ENCODE peak calls at places on chromosomes 4 and X, in eight cellular contexts. P is choroid plexus epithelial cell; U is A549; J is stimulated activated CD4-positive, alpha-beta T cell treated with anti-CD3 and anti-CD28 coated beads, Interleukin-15, amount 100 ng/mL, for 48 hours; T is endothelial cell; W is GM04504; Z is fibroblast of lung; X is NCI-H1092. O is an unnamed sample.

GRCh38 chr4:120886183-120886582 is 36.3 kb downstream of the PRDM5 start:
- DNase-seq in P (no peak), U (no peak), J (no peak), T (no peak), W (no peak), Z (no peak), X (no peak), O (no peak)

GRCh38 chrX:154320406-154320805 is 24.8 kb downstream of the TKTL1 start:
- DNase-seq in P (no peak), U (no peak), J (no peak), T (no peak), W (no peak), Z (no peak), X (no peak), O (no peak)

GRCh38 chr4:5517372-5517771 is 191.0 kb downstream of the EVC2 start:
- DNase-seq in P (peak), U (no peak), J (no peak), T (no peak), W (no peak), Z (no peak), X (no peak), O (no peak)

GRCh38 chr4:141636077-141636770 is at the start of gene IL15:
- DNase-seq in P (peak), U (peak), J (peak), T (peak), W (peak), Z (peak), X (no peak), O (peak)

GRCh38 chrX:129932792-129933321 is 26.9 kb downstream of the UTP14A start:
- DNase-seq in P (no peak), U (peak), J (no peak), T (peak), W (no peak), Z (no peak), X (no peak), O (no peak)

GRCh38 chrX:11564546-11564945 is 101.2 kb downstream of the ARHGAP6 start:
- DNase-seq in P (no peak), U (no peak), J (no peak), T (no peak), W (no peak), Z (peak), X (no peak), O (no peak)

GRCh38 chr4:158649111-158649680 is 22.5 kb downstream of the C4orf46 start:
- DNase-seq in P (no peak), U (no peak), J (no peak), T (no peak), W (no peak), Z (no peak), X (no peak), O (no peak)

GRCh38 chrX:30561191-30561590 is 16.4 kb downstream of the TASL start:
- DNase-seq in P (no peak), U (no peak), J (no peak), T (no peak), W (no peak), Z (peak), X (no peak), O (no peak)

GRCh38 chrX:24396930-24397277 is 36.5 kb downstream of the SUPT20HL1 start:
- DNase-seq in P (no peak), U (no peak), J (no peak), T (no peak), W (no peak), Z (no peak), X (no peak), O (no peak)

GRCh38 chr4:82528074-82528473 is 33.7 kb downstream of the TMEM150C start:
- DNase-seq in P (no peak), U (no peak), J (no peak), T (no peak), W (no peak), Z (no peak), X (no peak), O (peak)

GRCh38 chr4:94827481-94828110 is 69.8 kb downstream of the BMPR1B start:
- DNase-seq in P (peak), U (peak), J (no peak), T (no peak), W (peak), Z (peak), X (no peak), O (no peak)

GRCh38 chr4:83107636-83108035 is 6.9 kb downstream of the PLAC8 start:
- DNase-seq in P (no peak), U (no peak), J (no peak), T (no peak), W (no peak), Z (no peak), X (no peak), O (no peak)

GRCh38 chr4:122412547-122412946 is 33.7 kb downstream of the ADAD1 start:
- DNase-seq in P (peak), U (no peak), J (no peak), T (no peak), W (no peak), Z (peak), X (no peak), O (no peak)

GRCh38 chrX:112669834-112670233 is 9.9 kb downstream of the LHFPL1 start:
- DNase-seq in P (no peak), U (no peak), J (no peak), T (no peak), W (no peak), Z (no peak), X (no peak), O (no peak)

GRCh38 chrX:11269006-11269405 is 24.2 kb upstream of the AMELX start:
- DNase-seq in P (no peak), U (no peak), J (no peak), T (no peak), W (no peak), Z (no peak), X (no peak), O (no peak)

GRCh38 chr4:34633216-34633615 is 1611.1 kb downstream of the ARAP2 start:
- DNase-seq in P (peak), U (no peak), J (no peak), T (no peak), W (no peak), Z (peak), X (no peak), O (no peak)

GRCh38 chrX:73647212-73647611 is 84.2 kb downstream of the CHIC1 start:
- DNase-seq in P (no peak), U (no peak), J (no peak), T (no peak), W (no peak), Z (no peak), X (no peak), O (no peak)

O was measured in NCI-H510A.